ENCODE peak calls at places on chromosomes 12 and 14, in six cellular contexts. One of them, this sample, is unnamed.

GRCh38 chr14:77791225-77791600 is 8.7 kb upstream of the ADCK1 start:
- DNase-seq in colonic mucosa: no peak
- DNase-seq in MM.1S: no peak
- DNase-seq in fibroblast of lung: no peak
- DNase-seq in NT2/D1: no peak
- DNase-seq in H9: no peak
- DNase-seq in this sample: no peak

GRCh38 chr14:93332032-93332852 is 594 bp downstream of the BTBD7 start:
- DNase-seq in colonic mucosa: peak; percentile 54
- DNase-seq in NT2/D1: no peak
- DNase-seq in MM.1S: peak; percentile 46
- DNase-seq in H9: no peak
- DNase-seq in fibroblast of lung: peak; percentile 28
- DNase-seq in this sample: no peak

GRCh38 chr14:64861916-64862315 is 17.8 kb downstream of the SPTB start:
- DNase-seq in colonic mucosa: no peak
- DNase-seq in NT2/D1: no peak
- DNase-seq in fibroblast of lung: no peak
- DNase-seq in H9: no peak
- DNase-seq in MM.1S: no peak
- DNase-seq in this sample: no peak

GRCh38 chr14:64948612-64949210 is 6.2 kb upstream of the GPX2 start:
- DNase-seq in H9: no peak
- DNase-seq in fibroblast of lung: no peak
- DNase-seq in NT2/D1: no peak
- DNase-seq in colonic mucosa: no peak
- DNase-seq in MM.1S: no peak
- DNase-seq in this sample: no peak

GRCh38 chr12:39605996-39606395 is 13.6 kb downstream of the ABCD2 start:
- DNase-seq in fibroblast of lung: peak; percentile 29
- DNase-seq in colonic mucosa: no peak
- DNase-seq in MM.1S: no peak
- DNase-seq in H9: no peak
- DNase-seq in NT2/D1: no peak
- DNase-seq in this sample: no peak

GRCh38 chr12:752673-753400 is 458 bp downstream of the WNK1 start:
- DNase-seq in colonic mucosa: peak; percentile 60
- DNase-seq in fibroblast of lung: peak; percentile 48
- DNase-seq in MM.1S: peak; percentile 60
- DNase-seq in H9: peak; percentile 39
- DNase-seq in NT2/D1: no peak
- DNase-seq in this sample: no peak

GRCh38 chr12:51666696-51667095 is 75.7 kb downstream of the SCN8A start:
- DNase-seq in NT2/D1: peak; percentile 30
- DNase-seq in MM.1S: no peak
- DNase-seq in fibroblast of lung: no peak
- DNase-seq in colonic mucosa: no peak
- DNase-seq in H9: no peak
- DNase-seq in this sample: no peak

GRCh38 chr12:68617160-68617926 is 6.6 kb downstream of the RAP1B start:
- DNase-seq in MM.1S: no peak
- DNase-seq in colonic mucosa: no peak
- DNase-seq in H9: no peak
- DNase-seq in fibroblast of lung: peak; percentile 79
- DNase-seq in NT2/D1: no peak
- DNase-seq in this sample: no peak

GRCh38 chr12:49462103-49462739 is 76.6 kb upstream of the KCNH3 start:
- DNase-seq in colonic mucosa: no peak
- DNase-seq in MM.1S: no peak
- DNase-seq in H9: no peak
- DNase-seq in NT2/D1: no peak
- DNase-seq in fibroblast of lung: no peak
- DNase-seq in this sample: no peak

GRCh38 chr12:119864591-119864990 is 12.5 kb downstream of the CIT start:
- DNase-seq in fibroblast of lung: no peak
- DNase-seq in NT2/D1: no peak
- DNase-seq in H9: no peak
- DNase-seq in MM.1S: no peak
- DNase-seq in colonic mucosa: no peak
- DNase-seq in this sample: no peak

GRCh38 chr14:53881161-53881846 is 75.3 kb downstream of the BMP4 start:
- DNase-seq in MM.1S: no peak
- DNase-seq in fibroblast of lung: peak; percentile 21
- DNase-seq in NT2/D1: no peak
- DNase-seq in colonic mucosa: no peak
- DNase-seq in H9: no peak
- DNase-seq in this sample: no peak
- H3K9ac ChIP-seq in MM.1S: no peak overlapping the region
- H3K9ac ChIP-seq in fibroblast of lung: no peak overlapping the region
- H3K9ac ChIP-seq in NT2/D1: no peak overlapping the region
- H3K9ac ChIP-seq in colonic mucosa: no peak overlapping the region
- H3K9ac ChIP-seq in H9: no peak overlapping the region
- H3K9ac ChIP-seq in this sample: no peak overlapping the region

DNA sequence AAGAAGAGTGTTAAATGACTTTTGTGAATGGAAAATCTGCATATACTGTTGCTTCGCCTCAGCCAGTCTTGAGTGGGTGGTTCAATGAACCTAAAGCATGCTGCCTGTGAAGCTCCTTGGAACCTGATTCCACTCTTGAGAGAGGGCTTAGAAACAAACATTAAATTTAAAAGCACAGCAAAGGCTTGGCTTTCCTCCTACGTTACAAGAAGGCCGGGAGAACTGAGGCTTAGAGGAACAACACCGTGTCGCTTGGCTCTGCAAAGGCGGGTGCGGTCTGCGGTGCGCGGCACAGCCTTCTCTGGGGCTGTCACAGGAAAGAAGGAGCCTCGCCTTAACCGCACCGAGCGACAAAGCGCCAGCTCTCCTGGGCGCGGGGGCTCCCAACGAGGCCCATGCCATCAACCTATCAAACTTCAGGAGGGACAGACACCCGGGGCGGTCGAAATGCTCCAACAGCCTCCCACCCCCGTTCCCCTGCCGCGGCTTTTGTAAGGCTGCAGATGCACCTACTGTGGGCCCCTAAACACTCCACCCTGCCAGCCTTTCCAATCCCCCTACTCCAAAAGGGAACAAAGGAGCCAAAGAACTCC is 791 bp downstream of the OSBPL8 start:
- DNase-seq in fibroblast of lung: peak; percentile 25
- DNase-seq in H9: peak; percentile 57
- DNase-seq in colonic mucosa: peak; percentile 69
- DNase-seq in NT2/D1: peak; percentile 23
- DNase-seq in MM.1S: peak; percentile 77
- DNase-seq in this sample: no peak
- H3K9ac ChIP-seq in fibroblast of lung: peak overlapping the region; percentile 93
- H3K9ac ChIP-seq in H9: peak overlapping the region; percentile 78
- H3K9ac ChIP-seq in colonic mucosa: peak overlapping the region; percentile 76
- H3K9ac ChIP-seq in NT2/D1: peak overlapping the region; percentile 99
- H3K9ac ChIP-seq in MM.1S: peak overlapping the region; percentile 95
- H3K9ac ChIP-seq in this sample: peak overlapping the region; percentile 96

GRCh38 chr14:50677527-50678063 is 9.5 kb upstream of the SAV1 start:
- DNase-seq in H9: no peak
- DNase-seq in MM.1S: no peak
- DNase-seq in NT2/D1: no peak
- DNase-seq in colonic mucosa: no peak
- DNase-seq in fibroblast of lung: peak; percentile 43
- DNase-seq in this sample: no peak

GRCh38 chr14:50676814-50677516 is 8.9 kb upstream of the SAV1 start:
- DNase-seq in NT2/D1: no peak
- DNase-seq in H9: no peak
- DNase-seq in MM.1S: no peak
- DNase-seq in colonic mucosa: no peak
- DNase-seq in fibroblast of lung: no peak
- DNase-seq in this sample: no peak

GRCh38 chr14:50675597-50675996 is 7.5 kb upstream of the SAV1 start:
- DNase-seq in colonic mucosa: no peak
- DNase-seq in H9: no peak
- DNase-seq in NT2/D1: no peak
- DNase-seq in fibroblast of lung: no peak
- DNase-seq in MM.1S: no peak
- DNase-seq in this sample: no peak

GRCh38 chr14:50679674-50680073 is 11.6 kb upstream of the SAV1 start:
- DNase-seq in fibroblast of lung: no peak
- DNase-seq in MM.1S: no peak
- DNase-seq in NT2/D1: no peak
- DNase-seq in H9: no peak
- DNase-seq in colonic mucosa: no peak
- DNase-seq in this sample: no peak

GRCh38 chr14:50678163-50678562 is 10.1 kb upstream of the SAV1 start:
- DNase-seq in MM.1S: no peak
- DNase-seq in NT2/D1: no peak
- DNase-seq in H9: no peak
- DNase-seq in colonic mucosa: no peak
- DNase-seq in fibroblast of lung: no peak
- DNase-seq in this sample: no peak
- H3K9ac ChIP-seq in MM.1S: no peak overlapping the region
- H3K9ac ChIP-seq in NT2/D1: no peak overlapping the region
- H3K9ac ChIP-seq in H9: no peak overlapping the region
- H3K9ac ChIP-seq in colonic mucosa: no peak overlapping the region
- H3K9ac ChIP-seq in fibroblast of lung: no peak overlapping the region
- H3K9ac ChIP-seq in this sample: no peak overlapping the region

GRCh38 chr14:73771848-73772705 is 57.9 kb upstream of the PNMA1 start:
- DNase-seq in H9: peak; percentile 85
- DNase-seq in colonic mucosa: peak; percentile 84
- DNase-seq in MM.1S: peak; percentile 79
- DNase-seq in NT2/D1: no peak
- DNase-seq in fibroblast of lung: peak; percentile 59
- DNase-seq in this sample: no peak
- H3K9ac ChIP-seq in H9: no peak overlapping the region
- H3K9ac ChIP-seq in colonic mucosa: peak overlapping the region; percentile 86
- H3K9ac ChIP-seq in MM.1S: peak overlapping the region; percentile 72
- H3K9ac ChIP-seq in NT2/D1: no peak overlapping the region
- H3K9ac ChIP-seq in fibroblast of lung: no peak overlapping the region
- H3K9ac ChIP-seq in this sample: no peak overlapping the region

GRCh38 chr12:95838125-95838524 is 20.6 kb upstream of the SNRPF start:
- DNase-seq in colonic mucosa: peak; percentile 82
- DNase-seq in H9: no peak
- DNase-seq in MM.1S: peak; percentile 68
- DNase-seq in NT2/D1: no peak
- DNase-seq in fibroblast of lung: peak; percentile 69
- DNase-seq in this sample: no peak
- H3K9ac ChIP-seq in colonic mucosa: no peak overlapping the region
- H3K9ac ChIP-seq in H9: no peak overlapping the region
- H3K9ac ChIP-seq in MM.1S: no peak overlapping the region
- H3K9ac ChIP-seq in NT2/D1: no peak overlapping the region
- H3K9ac ChIP-seq in fibroblast of lung: no peak overlapping the region
- H3K9ac ChIP-seq in this sample: no peak overlapping the region

GRCh38 chr12:103994235-103994634 is 28.6 kb downstream of the TDG start:
- DNase-seq in colonic mucosa: no peak
- DNase-seq in H9: no peak
- DNase-seq in NT2/D1: no peak
- DNase-seq in MM.1S: no peak
- DNase-seq in fibroblast of lung: no peak
- DNase-seq in this sample: no peak

GRCh38 chr12:103997277-103997900 is 31.7 kb downstream of the TDG start:
- DNase-seq in MM.1S: no peak
- DNase-seq in colonic mucosa: no peak
- DNase-seq in fibroblast of lung: no peak
- DNase-seq in H9: no peak
- DNase-seq in NT2/D1: no peak
- DNase-seq in this sample: no peak

DNA sequence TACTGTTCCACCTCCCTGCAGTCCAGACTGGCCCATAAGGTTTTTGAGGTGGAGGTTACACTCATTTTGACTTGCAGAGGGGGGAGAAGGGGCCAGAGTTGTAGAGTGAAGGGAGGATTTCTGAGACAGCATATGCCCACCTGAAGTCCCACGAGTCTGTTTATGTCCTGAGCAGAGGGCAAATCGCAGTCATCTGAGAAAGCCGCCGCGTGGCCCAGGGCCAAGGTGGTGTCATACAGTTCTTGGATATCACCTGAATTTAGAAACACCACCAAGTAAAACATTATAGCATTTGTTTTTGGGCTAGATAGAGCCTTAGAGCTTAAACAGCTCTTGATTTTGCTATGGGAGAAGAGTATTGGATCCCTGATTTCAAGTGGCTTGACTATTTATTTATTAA is 30.9 kb downstream of the TDG start:
- DNase-seq in fibroblast of lung: no peak
- DNase-seq in H9: no peak
- DNase-seq in NT2/D1: no peak
- DNase-seq in MM.1S: no peak
- DNase-seq in colonic mucosa: no peak
- DNase-seq in this sample: no peak
- H3K9ac ChIP-seq in fibroblast of lung: no peak overlapping the region
- H3K9ac ChIP-seq in H9: no peak overlapping the region
- H3K9ac ChIP-seq in NT2/D1: no peak overlapping the region
- H3K9ac ChIP-seq in MM.1S: no peak overlapping the region
- H3K9ac ChIP-seq in colonic mucosa: no peak overlapping the region
- H3K9ac ChIP-seq in this sample: no peak overlapping the region